ENCODE peak calls at places on chromosome 3, in four cellular contexts. D, L, P and I are unnamed samples.

GRCh38 chr3:58236527-58237237 is 910 bp upstream of the ABHD6 start:
- DNase-seq in D (no peak), P (no peak), L (no peak), I (no peak)

GRCh38 chr3:72449551-72449950 is 398.7 kb downstream of the SHQ1 start:
- DNase-seq in P (peak; percentile 19), D (no peak), L (no peak), I (no peak)

GRCh38 chr3:122097141-122097540 is 42.0 kb downstream of the CD86 start:
- DNase-seq in L (no peak), D (no peak), P (no peak), I (no peak)

GRCh38 chr3:189908646-189909045 is 212.1 kb downstream of the P3H2 start:
- DNase-seq in P (peak; percentile 48), D (no peak), L (peak; percentile 92), I (peak; percentile 83)

GRCh38 chr3:16012086-16012485 is 162.4 kb upstream of the GALNT15 start:
- DNase-seq in P (peak; percentile 53), L (peak; percentile 79), D (no peak), I (no peak)

GRCh38 chr3:71659758-71660666 is 65.2 kb downstream of the EIF4E3 start:
- DNase-seq in L (no peak), D (no peak), P (peak; percentile 83), I (no peak)

GRCh38 chr3:154060606-154061380 is 60.4 kb upstream of the ARHGEF26 start:
- DNase-seq in P (peak; percentile 82), D (no peak), L (no peak), I (no peak)

GRCh38 chr3:114730397-114730796 is 416.7 kb downstream of the ZBTB20 start:
- DNase-seq in P (no peak), L (no peak), D (no peak), I (no peak)

GRCh38 chr3:127759826-127760225 is 62.5 kb downstream of the MGLL start:
- DNase-seq in L (no peak), P (no peak), D (no peak), I (no peak)

GRCh38 chr3:60935709-60936108 is 315.5 kb downstream of the FHIT start:
- DNase-seq in D (no peak), L (peak; percentile 25), P (peak; percentile 59), I (peak; percentile 94)

GRCh38 chr3:119194237-119195150 is 21.1 kb downstream of the UPK1B start:
- DNase-seq in P (no peak), L (peak; percentile 64), D (no peak), I (peak; percentile 86)

GRCh38 chr3:9399746-9400145 is 2.3 kb downstream of the SETD5 start:
- DNase-seq in L (peak; percentile 90), P (peak; percentile 98), D (no peak), I (peak; percentile 88)

GRCh38 chr3:184334470-184335158 is 2.8 kb upstream of the FAM131A start:
- DNase-seq in P (no peak), L (peak; percentile 97), D (no peak), I (peak; percentile 88)

GRCh38 chr3:171978390-171978789 is 61.0 kb upstream of the FNDC3B start:
- DNase-seq in L (no peak), P (no peak), D (no peak), I (no peak)

GRCh38 chr3:194255252-194256039 is 95.7 kb downstream of the CPN2 start:
- DNase-seq in L (no peak), D (peak; percentile 7), P (peak; percentile 27), I (no peak)

GRCh38 chr3:89740881-89741177 is 633.4 kb downstream of the EPHA3 start:
- DNase-seq in P (peak; percentile 4), L (no peak), D (no peak), I (no peak)

GRCh38 chr3:58623961-58624360 is 42.6 kb downstream of the FAM3D start:
- DNase-seq in P (peak; percentile 44), D (no peak), L (no peak), I (no peak)

GRCh38 chr3:134904796-134905646 is 110.0 kb downstream of the EPHB1 start:
- DNase-seq in L (no peak), D (no peak), P (no peak), I (peak; percentile 51)

GRCh38 chr3:140117111-140117526 is 182.1 kb downstream of the CLSTN2 start:
- DNase-seq in L (no peak), P (peak; percentile 10), D (no peak), I (peak; percentile 50)

GRCh38 chr3:106227068-106227467 is 358.3 kb upstream of the CBLB start:
- DNase-seq in D (no peak), P (no peak), L (no peak), I (no peak)

GRCh38 chr3:87873136-87873535 is 185.7 kb downstream of the CGGBP1 start:
- DNase-seq in D (no peak), L (peak; percentile 74), P (peak; percentile 59), I (peak; percentile 22)